ENCODE peak calls at places on chromosomes 16 and 17, in nine cellular contexts. D is small intestine; T is SK-N-DZ; H is NCI-H510A treated with DMSO at 0.1 percent for 48 hours; F is lower leg skin; W is stimulated activated CD4-positive, alpha-beta T cell treated with anti-CD3 and anti-CD28 coated beads, Interleukin-1b, Interleukin-23, amount 100 ng/mL, for 4 hours; L is GM23248; P is activated CD4-positive, alpha-beta T cell treated with anti-CD3 and anti-CD28 coated beads, Interleukin-2, amount 50 U/mL, for 1 hour; U is NCI-H2081. Q is an unnamed sample.

GRCh38 chr17:13030459-13031305 is 12.9 kb upstream of the ELAC2 start:
- DNase-seq in F (peak; percentile 76), H (peak; percentile 26), L (peak; percentile 67), T (peak; percentile 69), W (peak; percentile 47), P (peak; percentile 30), U (peak; percentile 35), D (peak; percentile 43), Q (peak; percentile 63)

GRCh38 chr16:19753815-19754643 is 36.0 kb downstream of the IQCK start:
- DNase-seq in P (no peak), F (no peak), L (peak; percentile 47), W (no peak), D (peak; percentile 27), H (no peak), T (no peak), U (no peak), Q (no peak)

GRCh38 chr17:58402047-58402446 is 15.3 kb downstream of the RNF43 start:
- DNase-seq in U (no peak), P (no peak), L (peak; percentile 55), F (no peak), T (no peak), W (no peak), H (no peak), D (no peak), Q (no peak)

GRCh38 chr17:31788956-31789355 is 70.1 kb downstream of the COPRS start:
- DNase-seq in F (no peak), D (no peak), T (no peak), H (no peak), W (no peak), L (peak; percentile 68), P (no peak), U (no peak), Q (no peak)

GRCh38 chr17:82531431-82531881 is 11.9 kb downstream of the FOXK2 start:
- DNase-seq in T (no peak), H (no peak), P (no peak), L (peak; percentile 88), U (no peak), F (no peak), D (no peak), W (no peak), Q (no peak)

GRCh38 chr16:87344931-87345631 is 27.9 kb upstream of the C16orf95 start:
- DNase-seq in T (no peak), P (peak; percentile 49), H (peak; percentile 49), W (peak; percentile 34), L (no peak), F (no peak), D (peak; percentile 40), U (no peak), Q (peak; percentile 22)

GRCh38 chr16:56931253-56931768 is 631 bp upstream of the HERPUD1 start:
- DNase-seq in T (peak; percentile 67), P (no peak), L (peak; percentile 44), D (peak; percentile 54), U (no peak), H (no peak), F (no peak), W (peak; percentile 14), Q (no peak)

GRCh38 chr17:43790311-43790940 is 10.2 kb downstream of the CFAP97D1 start:
- DNase-seq in L (peak; percentile 25), H (no peak), P (no peak), U (no peak), T (no peak), F (no peak), W (no peak), D (peak; percentile 50), Q (peak; percentile 55)

GRCh38 chr17:36856169-36856568 is 81.1 kb upstream of the LHX1 start:
- DNase-seq in W (no peak), T (no peak), L (no peak), H (no peak), F (no peak), P (no peak), D (no peak), U (no peak), Q (no peak)

GRCh38 chr17:82302991-82303943 is 14.1 kb downstream of the CD7 start:
- DNase-seq in F (no peak), W (no peak), D (peak; percentile 51), P (peak; percentile 51), H (no peak), T (no peak), U (no peak), L (no peak), Q (no peak)

GRCh38 chr17:19766016-19766415 is 17.9 kb upstream of the ALDH3A1 start:
- DNase-seq in H (no peak), P (no peak), D (no peak), L (no peak), T (no peak), W (no peak), F (no peak), U (no peak), Q (no peak)

GRCh38 chr17:77565166-77565565 is 393.3 kb upstream of the TNRC6C start:
- DNase-seq in T (no peak), P (no peak), W (no peak), H (no peak), L (no peak), D (no peak), U (no peak), F (no peak), Q (no peak)

GRCh38 chr16:78122774-78123315 is 23.4 kb downstream of the WWOX start:
- DNase-seq in U (peak; percentile 67), L (peak; percentile 74), F (no peak), T (peak; percentile 73), P (no peak), D (peak; percentile 65), W (no peak), H (peak; percentile 69), Q (peak; percentile 92)

GRCh38 chr17:74181341-74181740 is 22.1 kb upstream of the RPL38 start:
- DNase-seq in F (no peak), U (no peak), D (no peak), L (no peak), H (no peak), P (no peak), W (no peak), T (no peak), Q (no peak)

GRCh38 chr17:48102700-48103378 is 1.6 kb upstream of the CBX1 start:
- DNase-seq in P (no peak), W (no peak), T (no peak), D (no peak), H (no peak), L (no peak), U (no peak), F (no peak), Q (no peak)

GRCh38 chr17:40936437-40936971 is 942 bp downstream of the KRT23 start:
- DNase-seq in L (no peak), F (no peak), H (no peak), W (no peak), U (no peak), T (no peak), D (peak; percentile 56), P (no peak), Q (no peak)

GRCh38 chr17:8494506-8495111 is 58.9 kb downstream of the NDEL1 start:
- DNase-seq in L (no peak), F (no peak), T (no peak), P (no peak), W (no peak), H (no peak), D (no peak), U (no peak), Q (no peak)

GRCh38 chr16:68450741-68451140 is 2.4 kb upstream of the SMPD3 start:
- DNase-seq in D (no peak), P (no peak), L (peak; percentile 59), H (no peak), F (peak; percentile 15), U (no peak), T (no peak), W (no peak), Q (no peak)